ENCODE peak calls at places on chromosome 3, in four cellular contexts. Z is GM12878, U is SK-N-SH, Q is HepG2. J is an unnamed sample.

GRCh38 chr3:24401090-24401810 is 93.4 kb downstream of the THRB start:
- DNase-seq in U (no peak), Z (no peak), Q (no peak), J (no peak)

GRCh38 chr3:188348445-188349244 is 194.7 kb downstream of the LPP start:
- DNase-seq in Z (no peak), U (no peak), Q (peak), J (no peak)

GRCh38 chr3:187966636-187967035 is 187.3 kb upstream of the LPP start:
- DNase-seq in Z (no peak), U (no peak), Q (no peak), J (no peak)

GRCh38 chr3:178059836-178060235 is 476.4 kb upstream of the KCNMB2 start:
- DNase-seq in U (no peak), Z (no peak), Q (no peak), J (no peak)

GRCh38 chr3:190064112-190064511 is 56.6 kb downstream of the P3H2 start:
- DNase-seq in Q (no peak), Z (no peak), U (no peak), J (no peak)

GRCh38 chr3:61564405-61565059 is 3.2 kb downstream of the PTPRG start:
- DNase-seq in Q (no peak), Z (no peak), U (peak), J (peak)

GRCh38 chr3:52450489-52451236 is 3.2 kb downstream of the TNNC1 start:
- DNase-seq in Z (no peak), Q (no peak), U (no peak), J (peak)

GRCh38 chr3:126313580-126314304 is 43.5 kb downstream of the KLF15 start:
- DNase-seq in Q (no peak), U (no peak), Z (no peak), J (no peak)

GRCh38 chr3:193771736-193772135 is 178.7 kb downstream of the OPA1 start:
- DNase-seq in Q (no peak), Z (no peak), U (no peak), J (peak)

GRCh38 chr3:126665221-126665936 is 10.5 kb upstream of the TXNRD3 start:
- DNase-seq in U (no peak), Z (no peak), Q (no peak), J (no peak)

GRCh38 chr3:50050361-50050760 is 38.4 kb upstream of the RBM5 start:
- DNase-seq in Z (no peak), Q (peak), U (no peak), J (no peak)

GRCh38 chr3:26068890-26069289 is 279.0 kb downstream of the OXSM start:
- DNase-seq in Z (no peak), U (no peak), Q (no peak), J (no peak)
- TF ChIP-seq TCF12 in Z (no peak), U (no peak), Q (no peak), J (no peak)

GRCh38 chr3:65030847-65031463 is 343.2 kb upstream of the ADAMTS9 start:
- DNase-seq in Q (no peak), Z (no peak), U (no peak), J (no peak)
- TF ChIP-seq TCF12 in Q (no peak), Z (no peak), U (peak), J (no peak)

GRCh38 chr3:94961423-94962100 is 898.7 kb downstream of the NSUN3 start:
- DNase-seq in Z (no peak), U (no peak), Q (no peak), J (no peak)
- TF ChIP-seq TCF12 in Z (no peak), U (no peak), Q (no peak), J (no peak)

DNA sequence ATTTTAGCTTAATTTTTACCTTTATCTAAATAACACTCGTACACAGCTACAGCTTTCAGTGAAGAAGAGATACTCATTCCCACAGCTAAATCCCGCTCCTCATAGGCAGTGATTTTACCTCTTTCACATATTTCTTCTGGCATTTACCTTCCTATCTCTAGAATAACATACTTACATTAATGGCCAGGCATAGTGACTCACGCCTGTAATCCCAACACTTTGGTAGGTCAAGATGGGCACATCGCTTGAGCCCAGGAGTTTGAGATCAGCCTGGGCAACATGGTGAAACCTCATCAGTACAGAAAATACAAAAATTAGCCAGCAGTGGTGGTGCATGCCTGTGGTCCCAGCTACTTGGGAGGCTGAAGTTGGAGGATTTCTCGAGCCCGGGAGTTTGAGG is 80.2 kb downstream of the PPARG start:
- DNase-seq in Z (no peak), U (no peak), Q (no peak), J (no peak)
- TF ChIP-seq TCF12 in Z (no peak), U (no peak), Q (no peak), J (no peak)

J was measured in H1.